ENCODE peak calls at places on chromosomes 11 and 22, in five cellular contexts. One of them, this sample, is unnamed. For H3K4me1, the result is how much of the 10 kb centered on the place peaks cover.

GRCh38 chr11:11290354-11290753 is 62.7 kb downstream of the CSNK2A3 start:
- DNase-seq in CD8-positive, alpha-beta T cell: no peak
- DNase-seq in ovary: no peak
- DNase-seq in heart left ventricle: no peak
- DNase-seq in esophagus squamous epithelium: no peak
- DNase-seq in this sample: no peak

GRCh38 chr22:31096637-31097274 is 10.6 kb downstream of the SELENOM start:
- DNase-seq in CD8-positive, alpha-beta T cell: no peak
- DNase-seq in ovary: no peak
- DNase-seq in heart left ventricle: no peak
- DNase-seq in esophagus squamous epithelium: no peak
- DNase-seq in this sample: no peak

GRCh38 chr11:131827440-131827839 is 457.0 kb downstream of the NTM start:
- DNase-seq in CD8-positive, alpha-beta T cell: no peak
- DNase-seq in ovary: no peak
- DNase-seq in heart left ventricle: no peak
- DNase-seq in esophagus squamous epithelium: no peak
- DNase-seq in this sample: no peak

GRCh38 chr11:12689029-12689755 is 15.0 kb downstream of the TEAD1 start:
- DNase-seq in CD8-positive, alpha-beta T cell: no peak
- DNase-seq in ovary: no peak
- DNase-seq in heart left ventricle: no peak
- DNase-seq in esophagus squamous epithelium: no peak
- DNase-seq in this sample: no peak

GRCh38 chr11:73334244-73335203 is 26.4 kb downstream of the ARHGEF17 start:
- DNase-seq in CD8-positive, alpha-beta T cell: no peak
- DNase-seq in ovary: peak
- DNase-seq in heart left ventricle: peak
- DNase-seq in esophagus squamous epithelium: no peak
- DNase-seq in this sample: peak

GRCh38 chr11:59767212-59767611 is 12.0 kb downstream of the STX3 start:
- DNase-seq in CD8-positive, alpha-beta T cell: no peak
- DNase-seq in ovary: no peak
- DNase-seq in heart left ventricle: no peak
- DNase-seq in esophagus squamous epithelium: no peak
- DNase-seq in this sample: no peak

GRCh38 chr11:15216678-15217077 is 102.0 kb downstream of the INSC start:
- DNase-seq in CD8-positive, alpha-beta T cell: no peak
- DNase-seq in ovary: no peak
- DNase-seq in heart left ventricle: no peak
- DNase-seq in esophagus squamous epithelium: no peak
- DNase-seq in this sample: no peak

GRCh38 chr22:47615051-47615450 is 852.6 kb downstream of the TBC1D22A start:
- DNase-seq in CD8-positive, alpha-beta T cell: no peak
- DNase-seq in ovary: peak
- DNase-seq in heart left ventricle: no peak
- DNase-seq in esophagus squamous epithelium: no peak
- DNase-seq in this sample: no peak

GRCh38 chr11:62542750-62543567 is 3.6 kb downstream of the AHNAK start:
- DNase-seq in CD8-positive, alpha-beta T cell: peak
- DNase-seq in ovary: peak
- DNase-seq in heart left ventricle: peak
- DNase-seq in esophagus squamous epithelium: no peak
- DNase-seq in this sample: peak

GRCh38 chr11:123438191-123438627 is 8.1 kb downstream of the GRAMD1B start:
- DNase-seq in CD8-positive, alpha-beta T cell: no peak
- DNase-seq in ovary: no peak
- DNase-seq in heart left ventricle: no peak
- DNase-seq in esophagus squamous epithelium: no peak
- DNase-seq in this sample: no peak

GRCh38 chr11:11570823-11571222 is 51.0 kb downstream of the GALNT18 start:
- DNase-seq in CD8-positive, alpha-beta T cell: no peak
- DNase-seq in ovary: no peak
- DNase-seq in heart left ventricle: no peak
- DNase-seq in esophagus squamous epithelium: no peak
- DNase-seq in this sample: no peak

GRCh38 chr11:43947003-43947500 is 4.6 kb downstream of the C11orf96 start:
- DNase-seq in CD8-positive, alpha-beta T cell: no peak
- DNase-seq in ovary: peak
- DNase-seq in heart left ventricle: no peak
- DNase-seq in esophagus squamous epithelium: no peak
- DNase-seq in this sample: no peak

GRCh38 chr22:22576244-22576988 is 17.4 kb upstream of the PRAME start:
- DNase-seq in CD8-positive, alpha-beta T cell: peak
- DNase-seq in ovary: peak
- DNase-seq in heart left ventricle: no peak
- DNase-seq in esophagus squamous epithelium: no peak
- DNase-seq in this sample: peak

GRCh38 chr11:14015711-14016110 is 53.2 kb downstream of the SPON1 start:
- DNase-seq in CD8-positive, alpha-beta T cell: no peak
- DNase-seq in ovary: no peak
- DNase-seq in heart left ventricle: no peak
- DNase-seq in esophagus squamous epithelium: no peak
- DNase-seq in this sample: no peak

GRCh38 chr11:34614334-34615113 is 6.4 kb upstream of the EHF start:
- DNase-seq in CD8-positive, alpha-beta T cell: no peak
- DNase-seq in ovary: no peak
- DNase-seq in heart left ventricle: no peak
- DNase-seq in esophagus squamous epithelium: no peak
- DNase-seq in this sample: no peak

GRCh38 chr22:22685586-22685985 is 41.2 kb downstream of the GGTLC2 start:
- DNase-seq in CD8-positive, alpha-beta T cell: no peak
- DNase-seq in ovary: no peak
- DNase-seq in heart left ventricle: no peak
- DNase-seq in esophagus squamous epithelium: no peak
- DNase-seq in this sample: no peak

GRCh38 chr11:69240332-69241074 is 53.5 kb upstream of the MYEOV start:
- DNase-seq in CD8-positive, alpha-beta T cell: no peak
- DNase-seq in ovary: no peak
- DNase-seq in heart left ventricle: no peak
- DNase-seq in esophagus squamous epithelium: no peak
- DNase-seq in this sample: no peak

GRCh38 chr22:37665487-37665886 is 7.0 kb downstream of the PDXP start:
- DNase-seq in CD8-positive, alpha-beta T cell: no peak
- DNase-seq in ovary: no peak
- DNase-seq in heart left ventricle: no peak
- DNase-seq in esophagus squamous epithelium: no peak
- DNase-seq in this sample: no peak

GRCh38 chr11:64874308-64874707 is 4.1 kb downstream of the EHD1 start:
- DNase-seq in CD8-positive, alpha-beta T cell: peak
- DNase-seq in ovary: no peak
- DNase-seq in heart left ventricle: no peak
- DNase-seq in esophagus squamous epithelium: no peak
- DNase-seq in this sample: no peak

GRCh38 chr11:85182437-85183109 is 444.6 kb downstream of the DLG2 start:
- DNase-seq in CD8-positive, alpha-beta T cell: no peak
- DNase-seq in ovary: no peak
- DNase-seq in heart left ventricle: no peak
- DNase-seq in esophagus squamous epithelium: no peak
- DNase-seq in this sample: no peak

GRCh38 chr11:77203901-77204755 is 76.1 kb downstream of the MYO7A start:
- DNase-seq in CD8-positive, alpha-beta T cell: no peak
- DNase-seq in ovary: peak
- DNase-seq in heart left ventricle: no peak
- DNase-seq in esophagus squamous epithelium: no peak
- DNase-seq in this sample: no peak

GRCh38 chr11:119047205-119047604 is 9.8 kb downstream of the HYOU1 start:
- DNase-seq in CD8-positive, alpha-beta T cell: no peak
- DNase-seq in ovary: no peak
- DNase-seq in heart left ventricle: no peak
- DNase-seq in esophagus squamous epithelium: no peak
- DNase-seq in this sample: no peak

GRCh38 chr11:119046489-119046888 is 10.5 kb downstream of the HYOU1 start:
- DNase-seq in CD8-positive, alpha-beta T cell: no peak
- DNase-seq in ovary: no peak
- DNase-seq in heart left ventricle: no peak
- DNase-seq in esophagus squamous epithelium: no peak
- DNase-seq in this sample: no peak

GRCh38 chr11:119051440-119052162 is 5.4 kb downstream of the HYOU1 start:
- DNase-seq in CD8-positive, alpha-beta T cell: no peak
- DNase-seq in ovary: no peak
- DNase-seq in heart left ventricle: no peak
- DNase-seq in esophagus squamous epithelium: no peak
- DNase-seq in this sample: no peak

GRCh38 chr11:119048644-119049043 is 8.4 kb downstream of the HYOU1 start:
- DNase-seq in CD8-positive, alpha-beta T cell: no peak
- DNase-seq in ovary: no peak
- DNase-seq in heart left ventricle: no peak
- DNase-seq in esophagus squamous epithelium: no peak
- DNase-seq in this sample: no peak

DNA sequence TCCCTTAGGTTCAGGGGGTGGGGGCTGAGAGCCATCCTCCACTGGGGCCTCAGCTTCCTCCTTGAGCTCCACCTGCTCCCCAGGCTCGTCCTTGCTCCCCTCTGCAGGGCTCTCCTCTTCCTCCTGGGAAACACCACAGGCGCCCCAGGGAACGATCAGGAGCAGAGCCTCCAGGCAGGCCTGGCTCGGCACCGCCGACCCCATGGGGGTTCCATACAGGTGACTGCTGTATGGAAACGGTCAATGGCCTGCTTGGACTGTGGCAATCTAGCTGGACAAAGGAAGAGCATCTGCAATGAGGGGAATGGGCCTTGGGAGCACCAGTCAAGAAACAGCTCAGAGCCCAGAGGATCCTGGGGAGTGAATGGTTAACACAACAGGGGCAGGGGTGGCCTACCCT is 7.9 kb downstream of the HYOU1 start:
- DNase-seq in CD8-positive, alpha-beta T cell: no peak
- DNase-seq in ovary: no peak
- DNase-seq in heart left ventricle: no peak
- DNase-seq in esophagus squamous epithelium: no peak
- DNase-seq in this sample: no peak
- H3K4me1 ChIP-seq in CD8-positive, alpha-beta T cell: under half
- H3K4me1 ChIP-seq in ovary: under half
- H3K4me1 ChIP-seq in heart left ventricle: under half
- H3K4me1 ChIP-seq in esophagus squamous epithelium: under half
- H3K4me1 ChIP-seq in this sample: under half

DNA sequence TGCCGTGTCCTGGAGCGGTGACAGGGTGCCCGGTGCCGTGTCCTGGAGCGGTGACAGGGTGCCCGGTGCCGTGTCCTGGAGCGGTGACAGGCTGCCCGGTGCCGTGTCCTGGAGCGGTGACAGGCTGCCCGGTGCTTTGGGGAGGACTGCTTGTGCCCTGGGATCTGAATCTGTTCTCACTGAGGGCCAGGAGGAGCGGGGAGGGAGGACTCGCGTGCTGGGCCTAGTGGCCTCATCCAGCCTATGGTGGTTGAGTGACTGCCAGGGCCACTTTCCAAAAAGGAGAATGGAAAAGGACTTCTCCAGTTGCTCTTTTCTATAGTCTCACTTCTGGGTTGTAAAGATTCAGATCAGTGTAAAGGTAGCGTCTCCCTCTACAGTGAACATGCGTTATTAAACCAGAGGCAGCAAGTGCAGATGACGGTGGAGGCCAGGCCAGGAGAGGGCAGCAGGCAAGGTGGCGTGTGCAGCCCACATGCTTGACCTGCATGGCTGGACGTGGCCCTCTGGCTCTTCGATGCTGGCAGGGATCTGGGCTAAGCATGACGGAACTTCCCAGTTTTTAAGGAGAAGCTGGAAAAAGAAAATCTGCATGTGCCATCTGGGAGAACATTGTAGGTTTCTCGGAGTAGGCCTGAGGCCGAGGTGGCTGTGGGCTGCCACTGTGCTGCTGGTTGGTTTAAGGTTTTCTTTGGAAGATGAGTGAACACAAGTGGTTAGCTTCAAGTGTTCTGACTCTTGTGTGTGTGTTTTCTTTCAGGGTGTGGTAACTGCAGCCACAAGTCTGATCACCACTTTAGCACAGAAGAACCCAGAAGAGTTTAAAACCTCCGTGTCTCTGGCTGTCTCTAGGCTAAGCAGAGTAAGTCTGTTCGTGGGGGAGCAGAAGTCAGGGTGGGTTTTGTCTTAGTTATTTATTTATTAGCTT is 55.0 kb downstream of the AP2A2 start:
- DNase-seq in CD8-positive, alpha-beta T cell: no peak
- DNase-seq in ovary: no peak
- DNase-seq in heart left ventricle: no peak
- DNase-seq in esophagus squamous epithelium: no peak
- DNase-seq in this sample: no peak
- TF ChIP-seq CTCF in CD8-positive, alpha-beta T cell: no peak
- TF ChIP-seq CTCF in ovary: no peak
- TF ChIP-seq CTCF in heart left ventricle: no peak
- TF ChIP-seq CTCF in esophagus squamous epithelium: no peak
- TF ChIP-seq CTCF in this sample: peak

DNA sequence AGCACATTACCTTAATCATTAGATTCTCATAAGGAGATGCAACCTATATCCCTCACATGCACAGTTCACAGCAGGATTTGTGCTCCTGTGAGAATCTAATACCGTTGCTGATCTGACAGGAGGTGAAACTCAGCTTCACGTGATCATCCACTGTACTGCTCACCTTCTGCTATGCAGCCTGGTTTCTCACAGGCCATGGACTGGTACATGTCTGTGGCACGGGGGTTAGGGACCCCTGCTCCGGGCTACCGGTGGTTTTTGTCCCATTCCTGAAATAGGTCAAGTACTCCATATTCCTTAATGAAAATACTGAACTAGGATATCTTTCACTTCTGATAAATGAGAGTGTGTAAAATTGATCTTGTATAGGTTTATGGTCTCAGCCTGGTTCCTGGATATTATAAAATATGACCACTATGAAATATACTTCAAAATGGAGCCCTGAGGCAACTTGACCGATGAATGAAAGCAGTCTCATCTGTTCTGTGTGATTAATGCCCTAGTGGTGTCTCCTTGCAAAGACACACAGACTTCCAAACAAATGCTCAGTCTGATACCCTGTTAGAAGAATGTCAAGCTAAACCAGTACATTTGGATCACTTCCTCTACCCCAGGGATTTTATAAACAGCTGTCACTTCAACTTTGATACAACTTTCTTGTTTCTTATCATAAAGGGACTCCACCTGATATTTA is 492.9 kb upstream of the ANO3 start:
- DNase-seq in CD8-positive, alpha-beta T cell: no peak
- DNase-seq in ovary: no peak
- DNase-seq in heart left ventricle: no peak
- DNase-seq in esophagus squamous epithelium: no peak
- DNase-seq in this sample: no peak
- H3K4me3 ChIP-seq in CD8-positive, alpha-beta T cell: no peak
- H3K4me3 ChIP-seq in ovary: no peak
- H3K4me3 ChIP-seq in heart left ventricle: no peak
- H3K4me3 ChIP-seq in esophagus squamous epithelium: no peak
- H3K4me3 ChIP-seq in this sample: no peak

DNA sequence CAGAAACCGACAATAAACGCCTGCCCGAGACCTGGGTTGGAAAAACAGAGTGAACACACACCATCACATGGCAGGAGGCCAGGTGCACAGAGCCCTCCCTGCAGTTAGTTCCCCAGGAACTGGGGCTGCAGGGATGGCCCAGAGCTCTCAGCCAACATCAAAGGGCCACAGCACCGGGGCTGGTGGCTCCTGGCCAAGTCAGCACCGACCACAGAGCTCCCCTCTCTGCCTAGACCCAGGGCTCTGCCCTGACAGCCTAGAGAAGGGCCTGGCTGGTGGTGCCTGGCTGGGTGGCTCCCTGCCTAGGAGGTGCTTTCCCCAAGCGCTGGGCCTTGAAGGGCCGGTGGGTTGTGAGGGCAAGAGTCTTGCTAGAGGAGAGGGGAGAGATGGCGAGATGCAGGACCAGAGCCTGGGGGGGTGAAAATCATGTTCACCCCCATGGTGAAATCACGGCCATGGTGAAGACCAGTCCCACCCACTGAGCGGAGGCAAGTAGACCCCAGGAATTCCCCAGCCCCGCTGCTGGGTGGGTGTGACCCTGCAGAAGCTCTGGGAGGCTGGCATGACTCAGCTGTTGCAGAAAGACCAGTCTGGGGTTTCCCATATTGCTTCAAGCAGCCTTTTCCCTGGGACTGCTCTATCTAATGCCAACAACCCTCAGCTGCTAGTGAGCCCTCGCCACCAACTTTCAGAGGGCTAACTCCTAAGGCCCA is 7.2 kb upstream of the BID start:
- DNase-seq in CD8-positive, alpha-beta T cell: peak
- DNase-seq in ovary: no peak
- DNase-seq in heart left ventricle: peak
- DNase-seq in esophagus squamous epithelium: no peak
- DNase-seq in this sample: peak
- H3K4me1 ChIP-seq in CD8-positive, alpha-beta T cell: half or more
- H3K4me1 ChIP-seq in ovary: under half
- H3K4me1 ChIP-seq in heart left ventricle: under half
- H3K4me1 ChIP-seq in esophagus squamous epithelium: under half
- H3K4me1 ChIP-seq in this sample: under half